ENCODE peak calls at places on chromosomes 5 and 9, in ten cellular contexts. I is fibroblast of lung, H is GM23248, V is GM12878, Z is PC-3, E is hepatocyte, L is GM23338, R is astrocyte, T is HCT116, P is PC-9. N is an unnamed sample.

GRCh38 chr9:14212116-14212515 is 101.8 kb downstream of the NFIB start:
- DNase-seq in I (peak; percentile 73), H (peak; percentile 74), V (no peak), Z (peak; percentile 56), E (no peak), L (no peak), R (peak; percentile 83), T (no peak), P (no peak), N (no peak)

GRCh38 chr9:91786132-91786896 is 163.7 kb downstream of the ROR2 start:
- DNase-seq in I (no peak), H (no peak), V (no peak), Z (no peak), E (no peak), L (no peak), R (no peak), T (no peak), P (no peak), N (no peak)

GRCh38 chr5:109656829-109657228 is 32.9 kb upstream of the MAN2A1 start:
- DNase-seq in I (peak; percentile 50), H (peak; percentile 97), V (no peak), Z (peak; percentile 93), E (no peak), L (no peak), R (peak; percentile 95), T (no peak), P (peak; percentile 29), N (no peak)

GRCh38 chr9:134617246-134617645 is 24.4 kb upstream of the COL5A1 start:
- DNase-seq in I (no peak), H (no peak), V (no peak), Z (no peak), E (no peak), L (no peak), R (no peak), T (no peak), P (no peak), N (no peak)

GRCh38 chr5:1726469-1726865 is 73.2 kb downstream of the MRPL36 start:
- DNase-seq in I (no peak), H (no peak), V (no peak), Z (no peak), E (no peak), L (no peak), R (no peak), T (no peak), P (peak; percentile 1), N (peak; percentile 1)

GRCh38 chr9:7149258-7149657 is 391.5 kb downstream of the KDM4C start:
- DNase-seq in I (no peak), H (no peak), V (no peak), Z (no peak), E (no peak), L (no peak), R (no peak), T (no peak), P (no peak), N (no peak)

GRCh38 chr5:97980291-97980690 is 793.2 kb upstream of the RGMB start:
- DNase-seq in I (no peak), H (no peak), V (no peak), Z (no peak), E (no peak), L (no peak), R (no peak), T (no peak), P (no peak), N (no peak)

GRCh38 chr5:177113566-177114424 is 19.8 kb upstream of the NSD1 start:
- DNase-seq in I (peak; percentile 77), H (peak; percentile 76), V (peak; percentile 55), Z (peak; percentile 89), E (peak; percentile 82), L (peak; percentile 84), R (peak; percentile 26), T (peak; percentile 55), P (peak; percentile 81), N (peak; percentile 80)

GRCh38 chr9:101736723-101737122 is 1.7 kb downstream of the GRIN3A start:
- DNase-seq in I (no peak), H (peak; percentile 34), V (no peak), Z (peak; percentile 13), E (peak; percentile 72), L (peak; percentile 91), R (no peak), T (no peak), P (no peak), N (peak; percentile 73)

GRCh38 chr5:145360936-145361335 is 474.2 kb downstream of the PRELID2 start:
- DNase-seq in I (peak; percentile 2), H (peak; percentile 27), V (no peak), Z (no peak), E (no peak), L (no peak), R (no peak), T (no peak), P (no peak), N (no peak)

DNA sequence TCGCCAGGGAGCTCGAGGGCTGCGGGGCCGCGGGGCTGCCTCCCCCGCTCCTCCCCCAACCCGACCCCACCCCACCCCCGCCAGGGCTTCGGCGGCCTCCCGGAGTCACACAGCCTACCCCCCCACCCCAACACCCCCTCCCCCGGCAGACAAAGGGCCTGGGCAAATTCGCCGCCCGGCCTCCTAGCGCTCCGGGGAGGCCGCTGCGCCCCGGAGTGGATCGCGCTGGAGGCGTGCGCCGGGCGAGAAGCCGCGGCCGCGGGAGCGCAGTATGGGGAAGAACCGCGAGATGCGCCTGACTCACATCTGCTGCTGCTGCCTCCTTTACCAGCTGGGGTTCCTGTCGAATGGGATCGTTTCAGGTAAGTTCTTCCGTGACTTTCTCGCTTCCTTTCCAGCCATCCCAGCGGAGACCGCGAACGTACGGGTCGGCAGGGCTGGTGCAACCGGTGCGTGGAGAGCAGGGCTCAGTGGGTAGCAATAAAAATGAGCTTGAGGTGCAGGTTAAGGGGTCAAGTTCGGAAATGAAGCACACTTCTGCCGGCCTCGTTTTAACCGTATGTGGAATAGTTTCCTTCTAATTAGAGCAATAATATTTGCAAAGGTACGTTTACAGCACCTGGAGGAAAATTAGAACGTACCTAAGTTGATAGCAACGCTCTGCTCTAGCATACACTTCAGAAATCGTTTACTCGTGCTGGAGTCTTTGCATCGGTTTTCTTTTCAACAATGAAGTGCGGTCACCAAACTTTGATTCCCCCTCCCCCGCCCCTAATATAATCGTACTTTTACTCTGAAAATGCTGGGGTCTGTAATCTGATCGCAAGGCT is at the start of gene ADAMTS19:
- DNase-seq in I (peak; percentile 44), H (peak; percentile 46), V (no peak), Z (peak; percentile 21), E (peak; percentile 78), L (peak; percentile 76), R (peak; percentile 55), T (no peak), P (no peak), N (peak; percentile 68)
- TF ChIP-seq EZH2 in I (no peak), H (peak; percentile 80), V (no peak), Z (no peak), E (peak; percentile 27), L (no peak), R (no peak), T (no peak), P (no peak), N (no peak)

GRCh38 chr9:86352440-86353106 is 1.6 kb downstream of the TUT7 start:
- DNase-seq in I (peak; percentile 36), H (peak; percentile 61), V (no peak), Z (no peak), E (no peak), L (no peak), R (no peak), T (no peak), P (no peak), N (no peak)
- H3K4me3 ChIP-seq in I (peak overlapping the region; percentile 75), H (peak overlapping the region; percentile 92), V (peak overlapping the region; percentile 99), Z (peak overlapping the region; percentile 100), E (peak overlapping the region; percentile 91), L (peak overlapping the region; percentile 83), R (peak overlapping the region; percentile 88), T (peak overlapping the region; percentile 97), P (peak overlapping the region; percentile 64), N (peak overlapping the region; percentile 95)

GRCh38 chr9:114968710-114969109 is 38.3 kb upstream of the TNFSF8 start:
- DNase-seq in I (peak; percentile 50), H (peak; percentile 58), V (no peak), Z (peak; percentile 45), E (peak; percentile 12), L (no peak), R (peak; percentile 27), T (no peak), P (no peak), N (peak; percentile 11)
- TF ChIP-seq EZH2 in I (no peak), H (no peak), V (no peak), Z (no peak), E (no peak), L (no peak), R (no peak), T (no peak), P (no peak), N (no peak)

DNA sequence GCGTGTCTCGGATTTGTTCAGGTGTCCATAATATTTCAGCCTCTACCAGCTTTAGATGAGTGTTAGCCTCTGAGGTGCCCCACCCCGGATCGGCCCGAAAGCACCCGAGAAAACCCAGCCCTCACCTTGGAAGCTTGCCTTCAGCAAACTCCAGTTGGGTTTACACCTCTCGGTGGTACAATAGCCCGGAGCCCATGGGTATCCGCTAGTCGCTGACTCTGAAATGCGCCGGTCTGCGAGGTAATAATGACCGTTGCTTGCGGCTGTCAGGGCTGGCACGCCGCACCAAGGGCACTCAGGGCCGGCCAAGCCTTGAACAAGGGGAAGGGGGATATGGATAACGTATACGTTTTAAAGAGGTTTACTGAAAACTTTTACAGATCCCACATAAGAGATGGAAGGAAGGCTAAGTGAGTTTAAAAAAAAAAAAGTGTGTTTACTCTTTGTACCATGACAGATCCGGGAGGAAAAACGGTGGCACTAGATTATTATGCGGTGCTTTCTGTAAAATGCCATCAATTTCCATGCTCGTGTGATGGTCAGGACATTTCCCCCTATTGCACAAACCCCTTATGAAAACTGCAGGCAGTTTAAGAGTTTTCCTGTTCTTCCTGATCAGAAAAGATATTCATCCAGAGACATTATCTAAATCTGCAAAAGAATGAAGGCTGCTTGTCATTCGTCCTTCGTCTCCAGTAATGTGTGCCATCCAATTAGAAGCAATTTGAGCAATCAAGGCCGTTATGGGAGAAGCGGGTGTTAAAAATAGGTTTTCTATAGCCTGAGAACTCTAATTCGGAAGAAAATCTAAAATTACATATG is 124.2 kb downstream of the TMEM161B start:
- DNase-seq in I (no peak), H (no peak), V (no peak), Z (no peak), E (no peak), L (peak; percentile 63), R (peak; percentile 16), T (no peak), P (no peak), N (peak; percentile 63)
- H3K4me3 ChIP-seq in I (no peak overlapping the region), H (no peak overlapping the region), V (no peak overlapping the region), Z (no peak overlapping the region), E (no peak overlapping the region), L (peak overlapping the region; percentile 53), R (peak overlapping the region; percentile 70), T (no peak overlapping the region), P (no peak overlapping the region), N (no peak overlapping the region)

N was measured in neural progenitor cell.